ENCODE peak calls at places on chromosomes 3 and 15, in eight cellular contexts. T, Y, J, U, L, S, P and A are unnamed samples.

GRCh38 chr3:147361671-147362420 is 44.5 kb downstream of the ZIC4 start:
- DNase-seq in Y (no peak), S (peak; percentile 27), U (no peak), L (no peak), P (peak; percentile 39), J (no peak), T (no peak), A (peak; percentile 58)

GRCh38 chr15:92810418-92811138 is 89.5 kb upstream of the CHD2 start:
- DNase-seq in S (peak; percentile 92), T (no peak), L (peak; percentile 62), P (no peak), Y (peak; percentile 60), J (peak; percentile 78), U (peak; percentile 66), A (peak; percentile 86)

GRCh38 chr3:35446896-35447295 is 192.4 kb upstream of the ARPP21 start:
- DNase-seq in U (no peak), Y (no peak), S (no peak), T (no peak), P (no peak), J (no peak), L (no peak), A (no peak)

GRCh38 chr3:7646851-7647250 is 785.9 kb downstream of the GRM7 start:
- DNase-seq in T (no peak), S (no peak), L (no peak), U (no peak), P (no peak), J (no peak), Y (no peak), A (no peak)

GRCh38 chr3:79517766-79518413 is 249.9 kb downstream of the ROBO1 start:
- DNase-seq in L (no peak), T (no peak), Y (no peak), S (peak; percentile 50), J (peak; percentile 39), U (no peak), P (no peak), A (peak; percentile 22)

GRCh38 chr3:164340273-164340672 is 738.0 kb downstream of the SI start:
- DNase-seq in U (no peak), P (no peak), T (no peak), J (no peak), S (no peak), L (no peak), Y (no peak), A (no peak)

GRCh38 chr15:65641723-65642475 is 20.2 kb downstream of the SLC24A1 start:
- DNase-seq in Y (no peak), S (peak; percentile 23), U (no peak), P (no peak), L (no peak), J (no peak), T (no peak), A (peak; percentile 25)

GRCh38 chr15:34182942-34183341 is 27.0 kb downstream of the KATNBL1 start:
- DNase-seq in L (no peak), J (no peak), U (no peak), T (no peak), S (no peak), P (no peak), Y (no peak), A (no peak)

GRCh38 chr15:70538278-70538677 is 225.1 kb downstream of the UACA start:
- DNase-seq in Y (no peak), L (no peak), U (no peak), J (no peak), P (peak; percentile 14), T (no peak), S (no peak), A (no peak)

GRCh38 chr3:171959532-171960044 is 79.8 kb upstream of the FNDC3B start:
- DNase-seq in T (no peak), J (no peak), S (no peak), U (no peak), L (no peak), Y (no peak), P (no peak), A (no peak)

GRCh38 chr3:66498718-66499611 is 1.9 kb downstream of the LRIG1 start:
- DNase-seq in Y (no peak), J (peak; percentile 24), S (no peak), U (peak; percentile 57), L (no peak), T (no peak), P (no peak), A (no peak)

GRCh38 chr15:87477759-87478687 is 778.5 kb downstream of the NTRK3 start:
- DNase-seq in P (peak; percentile 2), J (peak; percentile 49), L (peak; percentile 48), S (peak; percentile 66), T (no peak), Y (peak; percentile 39), U (peak; percentile 40), A (peak; percentile 18)

GRCh38 chr15:38535451-38536200 is 29.0 kb downstream of the RASGRP1 start:
- DNase-seq in T (no peak), Y (peak; percentile 22), L (no peak), J (peak; percentile 60), S (no peak), P (no peak), U (no peak), A (no peak)

GRCh38 chr3:12270976-12271375 is 17.9 kb upstream of the PPARG start:
- DNase-seq in Y (no peak), P (no peak), J (no peak), T (no peak), S (no peak), L (no peak), U (no peak), A (no peak)

GRCh38 chr3:12267380-12268030 is 21.4 kb upstream of the PPARG start:
- DNase-seq in Y (no peak), U (no peak), P (no peak), T (no peak), L (no peak), S (no peak), J (no peak), A (no peak)

GRCh38 chr3:12266038-12266437 is 22.8 kb upstream of the PPARG start:
- DNase-seq in P (no peak), S (no peak), U (no peak), Y (no peak), J (no peak), T (no peak), L (no peak), A (no peak)

GRCh38 chr3:12268050-12268449 is 20.8 kb upstream of the PPARG start:
- DNase-seq in T (no peak), L (no peak), J (no peak), S (no peak), U (no peak), P (no peak), Y (no peak), A (peak; percentile 69)

DNA sequence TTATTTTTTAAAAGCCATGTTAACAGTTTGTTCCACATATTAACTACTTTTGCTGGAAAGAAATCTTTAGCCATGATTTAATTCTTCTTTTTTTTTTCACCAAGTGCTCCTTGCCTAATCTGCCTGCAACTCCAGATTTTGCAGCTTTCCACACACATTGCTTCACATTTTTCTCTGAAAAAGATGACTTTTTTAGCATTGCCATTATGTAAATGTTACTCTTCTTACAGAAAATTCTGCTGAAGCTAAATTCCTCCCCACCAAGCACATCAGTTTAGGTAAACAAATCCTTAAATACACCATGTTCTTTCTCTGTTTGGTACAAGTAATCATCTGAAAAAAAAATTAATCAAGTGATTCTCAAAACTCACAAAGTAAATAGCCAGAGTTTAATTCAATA is 23.3 kb upstream of the PPARG start:
- DNase-seq in U (no peak), J (peak; percentile 29), S (no peak), T (no peak), L (no peak), P (no peak), Y (no peak), A (no peak)
- TF ChIP-seq POLR2A in U (no peak), J (no peak), S (no peak), T (no peak), L (no peak), P (no peak), Y (no peak), A (no peak)

DNA sequence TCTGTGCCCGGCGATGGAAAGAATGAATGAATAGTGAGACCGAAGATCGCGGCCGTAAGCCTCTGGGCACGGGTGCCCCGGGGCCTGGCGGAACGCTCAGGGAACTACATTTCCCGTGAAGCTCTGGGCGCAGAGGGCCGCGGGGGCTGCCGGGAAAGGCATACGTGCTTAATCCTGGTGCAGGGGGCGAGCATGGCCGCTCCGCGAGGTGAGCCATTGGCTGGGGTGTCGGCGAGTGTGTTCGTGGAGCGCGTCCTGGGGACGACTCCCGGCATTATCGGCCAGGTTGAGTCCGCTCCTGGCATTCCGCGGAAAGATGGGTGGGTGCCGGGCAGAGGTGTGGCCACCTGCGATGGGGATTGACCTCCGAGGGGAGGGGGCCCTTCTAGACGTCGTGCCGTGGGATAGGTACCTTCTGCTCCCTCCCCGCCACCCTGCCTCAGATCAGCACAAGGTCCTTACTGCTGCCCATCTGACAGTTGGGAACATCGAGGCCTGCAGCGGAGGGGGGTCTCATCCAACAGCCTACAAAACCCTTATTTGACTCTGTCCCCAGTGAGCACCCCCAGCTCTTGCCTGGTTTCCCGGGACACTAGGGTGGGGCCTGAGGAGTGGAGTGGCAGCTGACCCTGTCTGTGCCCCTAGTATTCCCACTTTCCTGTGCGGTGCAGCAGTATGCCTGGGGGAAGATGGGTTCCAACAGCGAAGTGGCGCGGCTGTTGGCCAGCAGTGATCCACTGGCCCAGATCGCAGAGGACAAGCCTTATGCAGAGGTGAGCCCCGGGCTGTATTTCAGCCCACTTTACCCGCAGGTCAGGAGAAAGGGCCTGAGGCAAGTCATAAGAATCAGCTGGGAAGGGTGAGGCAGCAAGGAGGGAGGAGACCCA is at the start of gene MPI:
- DNase-seq in Y (peak; percentile 81), J (peak; percentile 68), S (peak; percentile 80), L (peak; percentile 88), U (peak; percentile 91), T (peak; percentile 87), P (peak; percentile 86), A (peak; percentile 89)
- TF ChIP-seq POLR2A in Y (peak; percentile 63), J (peak; percentile 83), S (peak; percentile 99), L (no peak), U (no peak), T (peak; percentile 35), P (peak; percentile 93), A (peak; percentile 96)

GRCh38 chr15:89750560-89751542 is at the start of gene MESP1:
- DNase-seq in Y (peak; percentile 90), S (peak; percentile 96), L (peak; percentile 92), J (peak; percentile 87), U (peak; percentile 95), T (peak; percentile 95), P (peak; percentile 87), A (peak; percentile 94)
- TF ChIP-seq POLR2A in Y (peak; percentile 70), S (peak; percentile 93), L (no peak), J (no peak), U (no peak), T (no peak), P (peak; percentile 75), A (peak; percentile 81)

GRCh38 chr3:50586763-50587070 is 17.4 kb downstream of the HEMK1 start:
- DNase-seq in S (no peak), L (no peak), P (no peak), J (no peak), Y (no peak), U (no peak), T (no peak), A (no peak)

GRCh38 chr3:50587373-50587772 is 18.1 kb downstream of the HEMK1 start:
- DNase-seq in S (no peak), U (no peak), P (peak; percentile 35), L (no peak), Y (no peak), J (peak; percentile 24), T (no peak), A (no peak)

GRCh38 chr3:50588759-50589433 is 19.6 kb downstream of the HEMK1 start:
- DNase-seq in S (no peak), U (no peak), P (no peak), Y (no peak), J (peak; percentile 41), T (no peak), L (no peak), A (no peak)

GRCh38 chr3:50585919-50586762 is 16.8 kb downstream of the HEMK1 start:
- DNase-seq in U (no peak), P (no peak), S (no peak), Y (no peak), J (no peak), L (no peak), T (no peak), A (no peak)

GRCh38 chr3:50587806-50588758 is 18.8 kb downstream of the HEMK1 start:
- DNase-seq in S (no peak), J (no peak), U (no peak), Y (no peak), L (no peak), P (no peak), T (no peak), A (no peak)
- TF ChIP-seq POLR2A in S (no peak), J (no peak), U (no peak), Y (no peak), L (no peak), P (no peak), T (no peak), A (no peak)